ENCODE peak calls at places on chromosome 11, in ten cellular contexts. One of them, this sample, is unnamed.
A peak's percentile ranks its signal among the peaks of the same experiment; 100 is the strongest.

GRCh38 chr11:2167141-2168045 is 4.2 kb downstream of the TH start:
- DNase-seq in A549: no peak
- DNase-seq in neuronal stem cell: no peak
- DNase-seq in stimulated activated naive CD8-positive, alpha-beta T cell treated with anti-CD3 and anti-CD28 coated beads, Interleukin-15, amount 100 ng/mL, for 72 hours: no peak
- DNase-seq in adipocyte: no peak
- DNase-seq in cardiac muscle cell: no peak
- DNase-seq in endothelial cell: no peak
- DNase-seq in HT-29: no peak
- DNase-seq in adrenal gland: no peak
- DNase-seq in naive thymus-derived CD4-positive, alpha-beta T cell: no peak
- DNase-seq in this sample: no peak

GRCh38 chr11:103222801-103223200 is 113.6 kb downstream of the DYNC2H1 start:
- DNase-seq in adrenal gland: no peak
- DNase-seq in naive thymus-derived CD4-positive, alpha-beta T cell: no peak
- DNase-seq in endothelial cell: no peak
- DNase-seq in stimulated activated naive CD8-positive, alpha-beta T cell treated with anti-CD3 and anti-CD28 coated beads, Interleukin-15, amount 100 ng/mL, for 72 hours: no peak
- DNase-seq in neuronal stem cell: no peak
- DNase-seq in cardiac muscle cell: no peak
- DNase-seq in A549: no peak
- DNase-seq in adipocyte: no peak
- DNase-seq in HT-29: no peak
- DNase-seq in this sample: no peak

GRCh38 chr11:65432133-65432650 is 9.6 kb downstream of the NEAT1 start:
- DNase-seq in naive thymus-derived CD4-positive, alpha-beta T cell: no peak
- DNase-seq in HT-29: peak; percentile 48
- DNase-seq in A549: no peak
- DNase-seq in neuronal stem cell: no peak
- DNase-seq in stimulated activated naive CD8-positive, alpha-beta T cell treated with anti-CD3 and anti-CD28 coated beads, Interleukin-15, amount 100 ng/mL, for 72 hours: no peak
- DNase-seq in endothelial cell: no peak
- DNase-seq in cardiac muscle cell: no peak
- DNase-seq in adrenal gland: no peak
- DNase-seq in adipocyte: peak; percentile 16
- DNase-seq in this sample: no peak

GRCh38 chr11:108788565-108789199 is 123.8 kb downstream of the DDX10 start:
- DNase-seq in cardiac muscle cell: peak; percentile 44
- DNase-seq in endothelial cell: peak; percentile 11
- DNase-seq in adrenal gland: peak; percentile 18
- DNase-seq in adipocyte: peak; percentile 34
- DNase-seq in A549: no peak
- DNase-seq in HT-29: peak; percentile 34
- DNase-seq in naive thymus-derived CD4-positive, alpha-beta T cell: no peak
- DNase-seq in neuronal stem cell: peak; percentile 1
- DNase-seq in stimulated activated naive CD8-positive, alpha-beta T cell treated with anti-CD3 and anti-CD28 coated beads, Interleukin-15, amount 100 ng/mL, for 72 hours: no peak
- DNase-seq in this sample: peak; percentile 82

GRCh38 chr11:68040957-68041591 is 2.2 kb downstream of the TCIRG1 start:
- DNase-seq in stimulated activated naive CD8-positive, alpha-beta T cell treated with anti-CD3 and anti-CD28 coated beads, Interleukin-15, amount 100 ng/mL, for 72 hours: no peak
- DNase-seq in endothelial cell: no peak
- DNase-seq in adrenal gland: peak; percentile 37
- DNase-seq in cardiac muscle cell: no peak
- DNase-seq in neuronal stem cell: no peak
- DNase-seq in adipocyte: no peak
- DNase-seq in HT-29: no peak
- DNase-seq in A549: no peak
- DNase-seq in naive thymus-derived CD4-positive, alpha-beta T cell: no peak
- DNase-seq in this sample: no peak

GRCh38 chr11:68191661-68192579 is 21.2 kb downstream of the KMT5B start:
- DNase-seq in A549: no peak
- DNase-seq in cardiac muscle cell: no peak
- DNase-seq in naive thymus-derived CD4-positive, alpha-beta T cell: no peak
- DNase-seq in adipocyte: no peak
- DNase-seq in adrenal gland: no peak
- DNase-seq in HT-29: peak; percentile 10
- DNase-seq in endothelial cell: no peak
- DNase-seq in neuronal stem cell: no peak
- DNase-seq in stimulated activated naive CD8-positive, alpha-beta T cell treated with anti-CD3 and anti-CD28 coated beads, Interleukin-15, amount 100 ng/mL, for 72 hours: no peak
- DNase-seq in this sample: no peak

GRCh38 chr11:3894128-3894731 is 38.8 kb downstream of the STIM1 start:
- DNase-seq in HT-29: no peak
- DNase-seq in naive thymus-derived CD4-positive, alpha-beta T cell: no peak
- DNase-seq in adrenal gland: no peak
- DNase-seq in A549: no peak
- DNase-seq in stimulated activated naive CD8-positive, alpha-beta T cell treated with anti-CD3 and anti-CD28 coated beads, Interleukin-15, amount 100 ng/mL, for 72 hours: peak; percentile 28
- DNase-seq in endothelial cell: no peak
- DNase-seq in adipocyte: peak; percentile 40
- DNase-seq in cardiac muscle cell: no peak
- DNase-seq in neuronal stem cell: no peak
- DNase-seq in this sample: peak; percentile 94

GRCh38 chr11:46553746-46554204 is 40.0 kb downstream of the AMBRA1 start:
- DNase-seq in HT-29: no peak
- DNase-seq in adrenal gland: no peak
- DNase-seq in stimulated activated naive CD8-positive, alpha-beta T cell treated with anti-CD3 and anti-CD28 coated beads, Interleukin-15, amount 100 ng/mL, for 72 hours: no peak
- DNase-seq in naive thymus-derived CD4-positive, alpha-beta T cell: no peak
- DNase-seq in endothelial cell: no peak
- DNase-seq in neuronal stem cell: no peak
- DNase-seq in A549: peak; percentile 48
- DNase-seq in adipocyte: no peak
- DNase-seq in cardiac muscle cell: no peak
- DNase-seq in this sample: no peak

GRCh38 chr11:64290894-64291745 is at the start of gene KCNK4:
- DNase-seq in A549: no peak
- DNase-seq in naive thymus-derived CD4-positive, alpha-beta T cell: no peak
- DNase-seq in adrenal gland: no peak
- DNase-seq in endothelial cell: no peak
- DNase-seq in adipocyte: no peak
- DNase-seq in HT-29: no peak
- DNase-seq in neuronal stem cell: no peak
- DNase-seq in cardiac muscle cell: no peak
- DNase-seq in stimulated activated naive CD8-positive, alpha-beta T cell treated with anti-CD3 and anti-CD28 coated beads, Interleukin-15, amount 100 ng/mL, for 72 hours: no peak
- DNase-seq in this sample: no peak

GRCh38 chr11:44749160-44749559 is 22.4 kb downstream of the TSPAN18 start:
- DNase-seq in endothelial cell: no peak
- DNase-seq in neuronal stem cell: no peak
- DNase-seq in adipocyte: peak; percentile 78
- DNase-seq in cardiac muscle cell: no peak
- DNase-seq in HT-29: no peak
- DNase-seq in stimulated activated naive CD8-positive, alpha-beta T cell treated with anti-CD3 and anti-CD28 coated beads, Interleukin-15, amount 100 ng/mL, for 72 hours: no peak
- DNase-seq in naive thymus-derived CD4-positive, alpha-beta T cell: no peak
- DNase-seq in A549: no peak
- DNase-seq in adrenal gland: no peak
- DNase-seq in this sample: no peak

GRCh38 chr11:64250875-64251721 is at the start of gene PLCB3:
- DNase-seq in endothelial cell: peak; percentile 82
- DNase-seq in adipocyte: peak; percentile 84
- DNase-seq in stimulated activated naive CD8-positive, alpha-beta T cell treated with anti-CD3 and anti-CD28 coated beads, Interleukin-15, amount 100 ng/mL, for 72 hours: peak; percentile 55
- DNase-seq in cardiac muscle cell: peak; percentile 76
- DNase-seq in neuronal stem cell: peak; percentile 76
- DNase-seq in A549: no peak
- DNase-seq in naive thymus-derived CD4-positive, alpha-beta T cell: peak; percentile 48
- DNase-seq in HT-29: peak; percentile 76
- DNase-seq in adrenal gland: peak; percentile 73
- DNase-seq in this sample: peak; percentile 82

GRCh38 chr11:66641834-66642233 is 3.3 kb downstream of the RBM4 start:
- DNase-seq in neuronal stem cell: no peak
- DNase-seq in naive thymus-derived CD4-positive, alpha-beta T cell: no peak
- DNase-seq in stimulated activated naive CD8-positive, alpha-beta T cell treated with anti-CD3 and anti-CD28 coated beads, Interleukin-15, amount 100 ng/mL, for 72 hours: no peak
- DNase-seq in endothelial cell: no peak
- DNase-seq in adipocyte: peak; percentile 19
- DNase-seq in HT-29: no peak
- DNase-seq in cardiac muscle cell: no peak
- DNase-seq in adrenal gland: no peak
- DNase-seq in A549: no peak
- DNase-seq in this sample: no peak

GRCh38 chr11:73314121-73314948 is 6.3 kb downstream of the ARHGEF17 start:
- DNase-seq in stimulated activated naive CD8-positive, alpha-beta T cell treated with anti-CD3 and anti-CD28 coated beads, Interleukin-15, amount 100 ng/mL, for 72 hours: no peak
- DNase-seq in adrenal gland: no peak
- DNase-seq in naive thymus-derived CD4-positive, alpha-beta T cell: no peak
- DNase-seq in neuronal stem cell: no peak
- DNase-seq in A549: no peak
- DNase-seq in endothelial cell: no peak
- DNase-seq in adipocyte: peak; percentile 51
- DNase-seq in HT-29: no peak
- DNase-seq in cardiac muscle cell: peak; percentile 81
- DNase-seq in this sample: no peak

GRCh38 chr11:35526370-35526792 is 965 bp upstream of the PAMR1 start:
- DNase-seq in cardiac muscle cell: no peak
- DNase-seq in naive thymus-derived CD4-positive, alpha-beta T cell: no peak
- DNase-seq in endothelial cell: no peak
- DNase-seq in adrenal gland: no peak
- DNase-seq in neuronal stem cell: no peak
- DNase-seq in HT-29: peak; percentile 4
- DNase-seq in adipocyte: no peak
- DNase-seq in stimulated activated naive CD8-positive, alpha-beta T cell treated with anti-CD3 and anti-CD28 coated beads, Interleukin-15, amount 100 ng/mL, for 72 hours: no peak
- DNase-seq in A549: no peak
- DNase-seq in this sample: peak; percentile 53

GRCh38 chr11:118812485-118812884 is 21.5 kb upstream of the DDX6 start:
- DNase-seq in stimulated activated naive CD8-positive, alpha-beta T cell treated with anti-CD3 and anti-CD28 coated beads, Interleukin-15, amount 100 ng/mL, for 72 hours: no peak
- DNase-seq in cardiac muscle cell: no peak
- DNase-seq in A549: no peak
- DNase-seq in adrenal gland: no peak
- DNase-seq in HT-29: no peak
- DNase-seq in endothelial cell: no peak
- DNase-seq in adipocyte: no peak
- DNase-seq in naive thymus-derived CD4-positive, alpha-beta T cell: no peak
- DNase-seq in neuronal stem cell: no peak
- DNase-seq in this sample: no peak

GRCh38 chr11:125049393-125049792 is 13.7 kb upstream of the SLC37A2 start:
- DNase-seq in adipocyte: no peak
- DNase-seq in endothelial cell: no peak
- DNase-seq in A549: no peak
- DNase-seq in HT-29: no peak
- DNase-seq in adrenal gland: no peak
- DNase-seq in cardiac muscle cell: no peak
- DNase-seq in neuronal stem cell: no peak
- DNase-seq in stimulated activated naive CD8-positive, alpha-beta T cell treated with anti-CD3 and anti-CD28 coated beads, Interleukin-15, amount 100 ng/mL, for 72 hours: no peak
- DNase-seq in naive thymus-derived CD4-positive, alpha-beta T cell: no peak
- DNase-seq in this sample: no peak

GRCh38 chr11:19345519-19345847 is 104.7 kb upstream of the E2F8 start:
- DNase-seq in endothelial cell: peak; percentile 23
- DNase-seq in A549: no peak
- DNase-seq in neuronal stem cell: peak; percentile 38
- DNase-seq in stimulated activated naive CD8-positive, alpha-beta T cell treated with anti-CD3 and anti-CD28 coated beads, Interleukin-15, amount 100 ng/mL, for 72 hours: no peak
- DNase-seq in adipocyte: peak; percentile 10
- DNase-seq in naive thymus-derived CD4-positive, alpha-beta T cell: no peak
- DNase-seq in HT-29: no peak
- DNase-seq in adrenal gland: no peak
- DNase-seq in cardiac muscle cell: peak; percentile 30
- DNase-seq in this sample: no peak

GRCh38 chr11:46306296-46306853 is 28.9 kb downstream of the CREB3L1 start:
- DNase-seq in A549: no peak
- DNase-seq in adipocyte: no peak
- DNase-seq in cardiac muscle cell: no peak
- DNase-seq in HT-29: no peak
- DNase-seq in naive thymus-derived CD4-positive, alpha-beta T cell: no peak
- DNase-seq in adrenal gland: no peak
- DNase-seq in stimulated activated naive CD8-positive, alpha-beta T cell treated with anti-CD3 and anti-CD28 coated beads, Interleukin-15, amount 100 ng/mL, for 72 hours: no peak
- DNase-seq in neuronal stem cell: no peak
- DNase-seq in endothelial cell: no peak
- DNase-seq in this sample: no peak

GRCh38 chr11:111766834-111767142 is 599 bp upstream of the PPP2R1B start:
- DNase-seq in A549: no peak
- DNase-seq in cardiac muscle cell: no peak
- DNase-seq in adrenal gland: no peak
- DNase-seq in endothelial cell: no peak
- DNase-seq in neuronal stem cell: no peak
- DNase-seq in adipocyte: no peak
- DNase-seq in stimulated activated naive CD8-positive, alpha-beta T cell treated with anti-CD3 and anti-CD28 coated beads, Interleukin-15, amount 100 ng/mL, for 72 hours: no peak
- DNase-seq in naive thymus-derived CD4-positive, alpha-beta T cell: no peak
- DNase-seq in HT-29: no peak
- DNase-seq in this sample: no peak

This sample was measured in Karpas-422.